ENCODE peak calls at places on chromosomes 1 and 21, in seven cellular contexts. B is HCT116, L is H1, J is Panc1, X is HepG2, C is GM12878, W is SK-N-SH. Q is an unnamed sample.
A peak's percentile ranks its signal among the peaks of the same experiment; 100 is the strongest.

GRCh38 chr1:208154679-208155078 is 89.5 kb downstream of the PLXNA2 start:
- DNase-seq in B (no peak), L (no peak), J (no peak), X (no peak), C (no peak), W (no peak), Q (no peak)

GRCh38 chr1:112618721-112619517 is at the start of gene ST7L:
- DNase-seq in B (peak; percentile 49), L (no peak), J (no peak), X (peak; percentile 59), C (no peak), W (peak; percentile 86), Q (peak; percentile 77)

GRCh38 chr1:158520955-158521665 is 33.1 kb downstream of the OR6Y1 start:
- DNase-seq in B (no peak), L (no peak), J (no peak), X (no peak), C (no peak), W (no peak), Q (no peak)

GRCh38 chr21:17491716-17492414 is 21.0 kb upstream of the CXADR start:
- DNase-seq in B (peak; percentile 26), L (no peak), J (peak; percentile 86), X (no peak), C (no peak), W (no peak), Q (no peak)

GRCh38 chr1:47469910-47470309 is 32.1 kb downstream of the FOXD2 start:
- DNase-seq in B (no peak), L (no peak), J (no peak), X (no peak), C (no peak), W (no peak), Q (peak; percentile 70)

GRCh38 chr1:44630116-44630515 is 44.2 kb downstream of the TMEM53 start:
- DNase-seq in B (no peak), L (no peak), J (no peak), X (no peak), C (no peak), W (no peak), Q (no peak)

GRCh38 chr21:44931137-44931500 is 8.7 kb upstream of the SLX9 start:
- DNase-seq in B (no peak), L (no peak), J (no peak), X (no peak), C (no peak), W (peak; percentile 49), Q (no peak)

GRCh38 chr1:66628951-66629350 is 95.0 kb downstream of the SGIP1 start:
- DNase-seq in B (no peak), L (no peak), J (no peak), X (no peak), C (no peak), W (no peak), Q (no peak)

GRCh38 chr1:83978056-83978455 is 20.9 kb downstream of the TTLL7 start:
- DNase-seq in B (no peak), L (no peak), J (no peak), X (no peak), C (no peak), W (no peak), Q (no peak)

GRCh38 chr1:202237052-202237451 is 43.5 kb downstream of the LGR6 start:
- DNase-seq in B (peak; percentile 63), L (peak; percentile 80), J (no peak), X (peak; percentile 55), C (no peak), W (peak; percentile 79), Q (peak; percentile 81)

GRCh38 chr1:215185067-215185620 is 102.6 kb downstream of the KCNK2 start:
- DNase-seq in B (no peak), L (no peak), J (no peak), X (no peak), C (no peak), W (no peak), Q (no peak)

GRCh38 chr1:110579460-110579859 is 26.7 kb downstream of the KCNA2 start:
- DNase-seq in B (no peak), L (no peak), J (no peak), X (no peak), C (no peak), W (no peak), Q (no peak)

GRCh38 chr1:18103788-18104421 is 3.7 kb upstream of the IGSF21 start:
- DNase-seq in B (no peak), L (no peak), J (no peak), X (no peak), C (no peak), W (no peak), Q (no peak)

GRCh38 chr1:18099026-18099425 is 8.6 kb upstream of the IGSF21 start:
- DNase-seq in B (no peak), L (no peak), J (no peak), X (no peak), C (no peak), W (no peak), Q (no peak)

GRCh38 chr1:18101508-18101907 is 6.1 kb upstream of the IGSF21 start:
- DNase-seq in B (no peak), L (no peak), J (no peak), X (no peak), C (no peak), W (no peak), Q (no peak)

GRCh38 chr1:18100060-18100459 is 7.5 kb upstream of the IGSF21 start:
- DNase-seq in B (no peak), L (no peak), J (no peak), X (no peak), C (no peak), W (no peak), Q (no peak)

GRCh38 chr1:18100493-18101063 is 7.0 kb upstream of the IGSF21 start:
- DNase-seq in B (peak; percentile 50), L (no peak), J (peak; percentile 30), X (peak; percentile 38), C (peak; percentile 5), W (peak; percentile 70), Q (peak; percentile 76)
- TF ChIP-seq SIN3A in B (no peak), L (no peak), J (no peak), X (no peak), C (no peak), W (no peak), Q (no peak)

DNA sequence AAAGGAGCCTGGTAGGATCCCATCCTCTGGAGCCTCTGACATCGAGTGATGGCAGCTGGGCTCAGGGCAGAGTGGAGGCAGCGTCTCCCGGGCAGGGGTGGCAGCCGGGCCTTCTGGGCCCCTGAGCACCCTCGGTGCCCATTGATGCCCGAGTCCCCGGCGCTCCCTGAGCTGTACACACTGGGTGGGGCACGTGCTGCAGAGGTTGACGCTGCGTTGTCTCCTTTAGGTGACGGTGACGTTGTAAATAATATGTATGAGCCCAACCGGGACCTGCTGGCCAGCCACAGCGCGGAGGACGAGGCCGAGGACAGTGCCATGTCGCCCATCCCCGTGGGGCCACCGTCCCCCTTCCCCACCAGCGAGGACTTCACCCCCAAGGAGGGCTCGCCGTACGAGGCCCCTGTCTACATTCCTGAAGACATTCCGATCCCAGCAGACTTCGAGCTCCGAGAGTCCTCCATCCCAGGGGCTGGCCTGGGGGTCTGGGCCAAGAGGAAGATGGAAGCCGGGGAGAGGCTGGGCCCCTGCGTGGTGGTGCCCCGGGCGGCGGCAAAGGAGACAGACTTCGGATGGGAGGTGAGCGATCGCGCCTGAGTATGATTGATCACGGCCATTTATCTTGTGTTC is 117.0 kb downstream of the PRDM16 start:
- DNase-seq in B (no peak), L (no peak), J (no peak), X (no peak), C (no peak), W (no peak), Q (no peak)
- TF ChIP-seq SIN3A in B (no peak), L (no peak), J (no peak), X (no peak), C (no peak), W (no peak), Q (no peak)

GRCh38 chr1:227942716-227943261 is 4.9 kb downstream of the WNT9A start:
- DNase-seq in B (no peak), L (no peak), J (no peak), X (no peak), C (no peak), W (peak; percentile 21), Q (no peak)

GRCh38 chr1:227943354-227943753 is 4.4 kb downstream of the WNT9A start:
- DNase-seq in B (no peak), L (no peak), J (no peak), X (no peak), C (no peak), W (no peak), Q (no peak)

GRCh38 chr1:227945891-227946623 is 1.7 kb downstream of the WNT9A start:
- DNase-seq in B (peak; percentile 77), L (no peak), J (no peak), X (peak; percentile 34), C (no peak), W (peak; percentile 25), Q (no peak)

GRCh38 chr1:227944931-227945890 is 2.5 kb downstream of the WNT9A start:
- DNase-seq in B (no peak), L (no peak), J (no peak), X (no peak), C (no peak), W (peak; percentile 30), Q (no peak)

DNA sequence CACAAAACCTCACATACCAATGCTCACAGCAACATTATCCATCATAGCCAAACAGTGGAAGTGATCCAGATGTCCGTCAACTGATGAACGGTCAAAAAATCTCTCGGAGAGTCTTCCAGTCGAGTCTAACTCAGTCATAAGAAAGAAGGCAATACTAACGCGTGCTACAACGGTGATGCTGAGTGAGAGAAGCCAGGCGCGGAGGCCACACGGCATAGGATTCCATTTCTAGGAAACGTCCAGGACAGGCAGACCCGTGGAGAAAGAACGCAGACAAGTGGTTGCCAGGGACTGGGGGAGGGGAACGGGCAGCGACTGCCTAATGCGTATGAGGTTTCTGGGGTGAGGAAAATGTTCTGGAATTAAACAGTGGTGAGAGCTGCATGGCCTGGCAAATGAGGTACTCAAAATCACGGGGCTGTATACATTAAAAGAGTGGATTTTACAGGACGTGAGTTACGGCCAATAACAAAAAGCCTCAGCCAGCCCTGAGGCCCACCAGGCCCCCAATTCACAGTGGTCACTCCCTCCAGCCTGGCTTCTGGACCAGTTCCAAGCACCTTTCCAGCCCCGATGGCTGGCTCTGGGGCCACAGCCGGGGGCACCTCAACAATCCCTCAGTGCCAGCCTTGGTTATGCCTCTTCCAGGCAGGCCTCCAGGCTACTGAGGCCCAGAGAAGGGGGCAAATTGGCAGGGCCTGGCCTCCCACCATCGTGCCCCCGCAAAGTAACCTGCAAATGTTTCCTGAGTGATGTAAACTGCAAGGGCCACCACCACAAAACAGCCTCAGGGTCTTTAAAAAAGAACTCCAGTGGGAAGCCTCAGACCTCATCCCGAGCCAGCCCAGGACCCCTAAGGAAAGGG is 3.4 kb downstream of the WNT9A start:
- DNase-seq in B (no peak), L (no peak), J (no peak), X (no peak), C (no peak), W (no peak), Q (no peak)
- TF ChIP-seq SIN3A in B (no peak), L (no peak), J (no peak), X (no peak), C (no peak), W (no peak), Q (no peak)

DNA sequence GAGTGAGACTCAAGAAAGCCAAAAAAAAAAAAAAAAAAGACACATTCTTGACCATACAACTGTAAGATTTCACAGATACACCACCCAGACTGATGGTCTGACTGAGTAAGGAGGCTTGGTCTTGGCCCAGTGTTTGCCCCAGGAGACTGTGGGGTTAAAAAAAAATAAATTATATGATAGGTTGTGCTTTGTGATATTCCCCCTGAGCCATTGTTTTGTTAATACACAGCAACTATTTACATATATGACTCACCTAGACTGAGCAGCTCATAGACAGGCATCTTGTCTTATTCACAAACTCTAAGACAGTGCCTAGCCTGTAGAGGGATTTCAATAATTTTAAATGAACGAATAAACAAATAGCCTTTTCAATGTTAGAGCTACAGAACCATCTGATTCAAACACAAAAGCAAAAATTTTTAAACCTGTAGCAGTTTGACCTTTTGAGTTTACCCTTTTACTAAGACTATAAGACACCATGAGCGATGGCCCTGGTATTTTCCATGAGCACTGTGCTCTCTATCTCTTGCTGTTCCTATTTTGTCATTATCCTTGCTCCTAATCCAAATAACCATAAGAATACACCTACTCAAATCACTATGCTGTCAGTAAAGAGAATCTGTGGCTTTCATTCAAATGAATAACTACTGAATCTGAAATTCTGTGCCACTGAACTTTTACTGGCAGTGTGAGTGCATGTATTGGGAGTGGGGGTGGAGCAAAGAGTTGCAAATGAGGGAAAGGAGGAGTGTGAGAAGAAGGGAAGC is 199.4 kb upstream of the PTBP2 start:
- DNase-seq in B (no peak), L (no peak), J (peak; percentile 25), X (no peak), C (no peak), W (no peak), Q (no peak)
- TF ChIP-seq SIN3A in B (no peak), L (no peak), J (no peak), X (no peak), C (no peak), W (no peak), Q (no peak)